ENCODE peak calls at places on chromosome 21, in nine cellular contexts. One of them, this sample, is unnamed.

GRCh38 chr21:45541221-45542039 is 810 bp downstream of the SLC19A1 start:
- DNase-seq in lower lobe of right lung: peak; percentile 91
- DNase-seq in CD8-positive, alpha-beta memory T cell: peak; percentile 76
- DNase-seq in right cardiac atrium: peak; percentile 94
- DNase-seq in BJ: no peak
- DNase-seq in heart right ventricle: peak; percentile 83
- DNase-seq in body of pancreas: peak; percentile 76
- DNase-seq in lung: peak; percentile 75
- DNase-seq in WERI-Rb-1: peak; percentile 76
- DNase-seq in this sample: peak; percentile 68

GRCh38 chr21:15638856-15639549 is 90.8 kb upstream of the USP25 start:
- DNase-seq in right cardiac atrium: no peak
- DNase-seq in body of pancreas: peak; percentile 94
- DNase-seq in WERI-Rb-1: no peak
- DNase-seq in lower lobe of right lung: peak; percentile 81
- DNase-seq in BJ: no peak
- DNase-seq in lung: peak; percentile 80
- DNase-seq in CD8-positive, alpha-beta memory T cell: no peak
- DNase-seq in heart right ventricle: no peak
- DNase-seq in this sample: no peak

GRCh38 chr21:21898801-21899200 is 900.6 kb downstream of the NCAM2 start:
- DNase-seq in right cardiac atrium: no peak
- DNase-seq in CD8-positive, alpha-beta memory T cell: no peak
- DNase-seq in lower lobe of right lung: no peak
- DNase-seq in lung: no peak
- DNase-seq in heart right ventricle: no peak
- DNase-seq in BJ: no peak
- DNase-seq in body of pancreas: no peak
- DNase-seq in WERI-Rb-1: no peak
- DNase-seq in this sample: no peak

GRCh38 chr21:45876381-45877159 is 105.0 kb upstream of the COL6A1 start:
- DNase-seq in WERI-Rb-1: no peak
- DNase-seq in heart right ventricle: no peak
- DNase-seq in right cardiac atrium: no peak
- DNase-seq in lung: no peak
- DNase-seq in CD8-positive, alpha-beta memory T cell: no peak
- DNase-seq in body of pancreas: no peak
- DNase-seq in BJ: no peak
- DNase-seq in lower lobe of right lung: peak; percentile 32
- DNase-seq in this sample: no peak

GRCh38 chr21:35932232-35932911 is 128.0 kb downstream of the SETD4 start:
- DNase-seq in lower lobe of right lung: peak; percentile 48
- DNase-seq in heart right ventricle: peak; percentile 27
- DNase-seq in lung: peak; percentile 39
- DNase-seq in WERI-Rb-1: no peak
- DNase-seq in BJ: peak; percentile 60
- DNase-seq in right cardiac atrium: peak; percentile 58
- DNase-seq in body of pancreas: peak; percentile 78
- DNase-seq in CD8-positive, alpha-beta memory T cell: no peak
- DNase-seq in this sample: peak; percentile 91

GRCh38 chr21:45443595-45444181 is 38.7 kb downstream of the COL18A1 start:
- DNase-seq in lung: no peak
- DNase-seq in heart right ventricle: peak; percentile 10
- DNase-seq in BJ: no peak
- DNase-seq in lower lobe of right lung: no peak
- DNase-seq in CD8-positive, alpha-beta memory T cell: no peak
- DNase-seq in WERI-Rb-1: peak; percentile 71
- DNase-seq in right cardiac atrium: peak; percentile 59
- DNase-seq in body of pancreas: no peak
- DNase-seq in this sample: no peak

GRCh38 chr21:21383126-21383525 is 384.9 kb downstream of the NCAM2 start:
- DNase-seq in BJ: no peak
- DNase-seq in body of pancreas: no peak
- DNase-seq in heart right ventricle: no peak
- DNase-seq in WERI-Rb-1: no peak
- DNase-seq in lower lobe of right lung: no peak
- DNase-seq in lung: no peak
- DNase-seq in right cardiac atrium: peak; percentile 9
- DNase-seq in CD8-positive, alpha-beta memory T cell: no peak
- DNase-seq in this sample: no peak

GRCh38 chr21:45259206-45259795 is 28.4 kb downstream of the POFUT2 start:
- DNase-seq in heart right ventricle: no peak
- DNase-seq in lower lobe of right lung: no peak
- DNase-seq in WERI-Rb-1: no peak
- DNase-seq in lung: no peak
- DNase-seq in BJ: no peak
- DNase-seq in CD8-positive, alpha-beta memory T cell: no peak
- DNase-seq in body of pancreas: no peak
- DNase-seq in right cardiac atrium: peak; percentile 47
- DNase-seq in this sample: no peak

GRCh38 chr21:45381865-45382697 is 22.9 kb upstream of the COL18A1 start:
- DNase-seq in WERI-Rb-1: no peak
- DNase-seq in right cardiac atrium: peak; percentile 55
- DNase-seq in lung: no peak
- DNase-seq in heart right ventricle: no peak
- DNase-seq in BJ: no peak
- DNase-seq in CD8-positive, alpha-beta memory T cell: no peak
- DNase-seq in body of pancreas: no peak
- DNase-seq in lower lobe of right lung: peak; percentile 31
- DNase-seq in this sample: no peak

GRCh38 chr21:44949161-44950015 is 9.6 kb downstream of the SLX9 start:
- DNase-seq in lower lobe of right lung: peak; percentile 90
- DNase-seq in body of pancreas: peak; percentile 86
- DNase-seq in BJ: no peak
- DNase-seq in right cardiac atrium: peak; percentile 97
- DNase-seq in heart right ventricle: peak; percentile 93
- DNase-seq in CD8-positive, alpha-beta memory T cell: peak; percentile 79
- DNase-seq in lung: peak; percentile 84
- DNase-seq in WERI-Rb-1: peak; percentile 93
- DNase-seq in this sample: peak; percentile 63

GRCh38 chr21:43374228-43374885 is 52.6 kb downstream of the SIK1 start:
- DNase-seq in heart right ventricle: peak; percentile 2
- DNase-seq in lower lobe of right lung: no peak
- DNase-seq in BJ: no peak
- DNase-seq in CD8-positive, alpha-beta memory T cell: no peak
- DNase-seq in body of pancreas: no peak
- DNase-seq in lung: no peak
- DNase-seq in right cardiac atrium: peak; percentile 43
- DNase-seq in WERI-Rb-1: no peak
- DNase-seq in this sample: no peak

GRCh38 chr21:36835383-36835795 is 131.1 kb downstream of the HLCS start:
- DNase-seq in body of pancreas: no peak
- DNase-seq in lower lobe of right lung: no peak
- DNase-seq in heart right ventricle: peak; percentile 49
- DNase-seq in lung: no peak
- DNase-seq in BJ: peak; percentile 22
- DNase-seq in right cardiac atrium: no peak
- DNase-seq in WERI-Rb-1: no peak
- DNase-seq in CD8-positive, alpha-beta memory T cell: no peak
- DNase-seq in this sample: no peak

GRCh38 chr21:31566061-31566460 is 93.4 kb upstream of the SOD1 start:
- DNase-seq in lower lobe of right lung: no peak
- DNase-seq in lung: no peak
- DNase-seq in heart right ventricle: no peak
- DNase-seq in body of pancreas: no peak
- DNase-seq in WERI-Rb-1: no peak
- DNase-seq in right cardiac atrium: no peak
- DNase-seq in BJ: no peak
- DNase-seq in CD8-positive, alpha-beta memory T cell: no peak
- DNase-seq in this sample: peak; percentile 15

GRCh38 chr21:26835027-26835713 is 10.0 kb downstream of the ADAMTS1 start:
- DNase-seq in BJ: peak; percentile 87
- DNase-seq in WERI-Rb-1: no peak
- DNase-seq in body of pancreas: no peak
- DNase-seq in lower lobe of right lung: no peak
- DNase-seq in heart right ventricle: no peak
- DNase-seq in CD8-positive, alpha-beta memory T cell: no peak
- DNase-seq in lung: no peak
- DNase-seq in right cardiac atrium: peak; percentile 61
- DNase-seq in this sample: no peak

GRCh38 chr21:17002628-17003027 is 510.2 kb upstream of the CXADR start:
- DNase-seq in lower lobe of right lung: no peak
- DNase-seq in WERI-Rb-1: no peak
- DNase-seq in body of pancreas: no peak
- DNase-seq in lung: no peak
- DNase-seq in right cardiac atrium: no peak
- DNase-seq in CD8-positive, alpha-beta memory T cell: no peak
- DNase-seq in BJ: no peak
- DNase-seq in heart right ventricle: no peak
- DNase-seq in this sample: no peak

GRCh38 chr21:42022906-42023305 is 12.7 kb upstream of the ZBTB21 start:
- DNase-seq in lower lobe of right lung: no peak
- DNase-seq in CD8-positive, alpha-beta memory T cell: no peak
- DNase-seq in lung: no peak
- DNase-seq in right cardiac atrium: no peak
- DNase-seq in heart right ventricle: no peak
- DNase-seq in body of pancreas: no peak
- DNase-seq in WERI-Rb-1: no peak
- DNase-seq in BJ: no peak
- DNase-seq in this sample: no peak
- H3K4me3 ChIP-seq in lower lobe of right lung: no peak overlapping the region
- H3K4me3 ChIP-seq in CD8-positive, alpha-beta memory T cell: no peak overlapping the region
- H3K4me3 ChIP-seq in lung: no peak overlapping the region
- H3K4me3 ChIP-seq in right cardiac atrium: no peak overlapping the region
- H3K4me3 ChIP-seq in heart right ventricle: no peak overlapping the region
- H3K4me3 ChIP-seq in body of pancreas: no peak overlapping the region
- H3K4me3 ChIP-seq in WERI-Rb-1: no peak overlapping the region
- H3K4me3 ChIP-seq in BJ: no peak overlapping the region
- H3K4me3 ChIP-seq in this sample: no peak overlapping the region

DNA sequence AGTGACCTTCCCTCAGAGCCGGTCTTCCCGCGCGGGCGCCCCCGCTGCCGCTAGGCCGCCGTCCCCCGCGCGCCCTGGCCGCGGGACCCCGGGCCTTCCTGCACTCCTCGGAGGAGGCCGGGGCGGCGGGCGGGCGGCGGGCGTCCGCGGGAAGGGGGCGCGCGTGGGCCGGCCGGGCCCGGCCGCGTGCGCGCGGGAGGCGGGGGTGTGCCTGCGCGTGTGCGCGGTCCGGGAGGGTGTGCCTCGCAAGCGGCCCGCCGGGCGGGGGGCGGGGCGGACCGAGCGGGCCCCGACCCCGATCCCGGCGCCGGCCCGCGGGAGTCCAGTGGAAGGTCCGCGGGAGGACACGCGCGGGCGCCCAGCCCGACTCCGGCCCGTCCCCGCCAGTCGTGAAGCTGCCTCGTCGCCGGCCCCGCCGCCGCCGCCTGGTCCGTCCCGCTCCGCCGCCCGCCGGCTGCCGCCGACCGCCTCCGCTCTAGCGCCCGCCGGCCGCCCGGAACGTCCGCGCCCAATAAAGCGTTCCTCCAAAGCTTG is 438 bp downstream of the MRPS6 start:
- DNase-seq in CD8-positive, alpha-beta memory T cell: peak; percentile 46
- DNase-seq in WERI-Rb-1: no peak
- DNase-seq in BJ: no peak
- DNase-seq in lower lobe of right lung: peak; percentile 61
- DNase-seq in right cardiac atrium: peak; percentile 85
- DNase-seq in heart right ventricle: peak; percentile 58
- DNase-seq in lung: no peak
- DNase-seq in body of pancreas: no peak
- DNase-seq in this sample: peak; percentile 64
- H3K4me3 ChIP-seq in CD8-positive, alpha-beta memory T cell: peak overlapping the region; percentile 61
- H3K4me3 ChIP-seq in WERI-Rb-1: peak overlapping the region; percentile 61
- H3K4me3 ChIP-seq in BJ: peak overlapping the region; percentile 88
- H3K4me3 ChIP-seq in lower lobe of right lung: peak overlapping the region; percentile 73
- H3K4me3 ChIP-seq in right cardiac atrium: peak overlapping the region; percentile 68
- H3K4me3 ChIP-seq in heart right ventricle: peak overlapping the region; percentile 69
- H3K4me3 ChIP-seq in lung: peak overlapping the region; percentile 91
- H3K4me3 ChIP-seq in body of pancreas: peak overlapping the region; percentile 43
- H3K4me3 ChIP-seq in this sample: peak overlapping the region; percentile 90

DNA sequence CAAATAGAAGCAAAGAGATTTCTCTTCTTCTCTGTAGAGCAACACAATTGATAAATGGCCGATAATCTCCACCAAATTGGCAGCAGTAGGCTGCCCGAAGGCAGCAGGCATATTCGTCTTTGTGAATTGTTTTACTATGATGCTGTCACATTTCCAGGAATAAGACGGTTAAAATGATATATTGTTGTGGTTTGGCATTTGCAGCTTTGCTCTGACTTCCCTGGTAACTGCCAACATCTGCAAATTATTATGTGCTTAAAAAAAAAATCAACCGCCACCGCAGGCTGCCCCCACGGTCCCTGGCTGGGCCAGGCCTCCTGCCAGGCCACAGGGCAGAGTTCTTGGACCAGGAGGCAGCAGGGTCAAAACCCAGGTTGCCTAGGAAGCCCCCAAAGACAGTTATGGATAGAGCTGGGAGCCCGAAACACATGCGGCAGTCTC is 179.3 kb downstream of the ETS2 start:
- DNase-seq in body of pancreas: no peak
- DNase-seq in lower lobe of right lung: no peak
- DNase-seq in WERI-Rb-1: no peak
- DNase-seq in lung: no peak
- DNase-seq in heart right ventricle: no peak
- DNase-seq in right cardiac atrium: peak; percentile 56
- DNase-seq in BJ: peak; percentile 79
- DNase-seq in CD8-positive, alpha-beta memory T cell: no peak
- DNase-seq in this sample: no peak
- H3K4me3 ChIP-seq in body of pancreas: no peak overlapping the region
- H3K4me3 ChIP-seq in lower lobe of right lung: no peak overlapping the region
- H3K4me3 ChIP-seq in WERI-Rb-1: no peak overlapping the region
- H3K4me3 ChIP-seq in lung: no peak overlapping the region
- H3K4me3 ChIP-seq in heart right ventricle: no peak overlapping the region
- H3K4me3 ChIP-seq in right cardiac atrium: no peak overlapping the region
- H3K4me3 ChIP-seq in BJ: no peak overlapping the region
- H3K4me3 ChIP-seq in CD8-positive, alpha-beta memory T cell: no peak overlapping the region
- H3K4me3 ChIP-seq in this sample: no peak overlapping the region

GRCh38 chr21:33825419-33825818 is 90.2 kb downstream of the ATP5PO start:
- DNase-seq in body of pancreas: no peak
- DNase-seq in heart right ventricle: no peak
- DNase-seq in lung: no peak
- DNase-seq in lower lobe of right lung: no peak
- DNase-seq in right cardiac atrium: no peak
- DNase-seq in BJ: no peak
- DNase-seq in WERI-Rb-1: no peak
- DNase-seq in CD8-positive, alpha-beta memory T cell: no peak
- DNase-seq in this sample: no peak

GRCh38 chr21:33824156-33824941 is 91.3 kb downstream of the ATP5PO start:
- DNase-seq in body of pancreas: no peak
- DNase-seq in lower lobe of right lung: no peak
- DNase-seq in WERI-Rb-1: no peak
- DNase-seq in CD8-positive, alpha-beta memory T cell: no peak
- DNase-seq in BJ: no peak
- DNase-seq in lung: no peak
- DNase-seq in right cardiac atrium: peak; percentile 62
- DNase-seq in heart right ventricle: no peak
- DNase-seq in this sample: no peak

GRCh38 chr21:33828083-33828482 is 87.5 kb downstream of the ATP5PO start:
- DNase-seq in WERI-Rb-1: no peak
- DNase-seq in CD8-positive, alpha-beta memory T cell: no peak
- DNase-seq in lung: no peak
- DNase-seq in BJ: no peak
- DNase-seq in right cardiac atrium: peak; percentile 68
- DNase-seq in lower lobe of right lung: no peak
- DNase-seq in heart right ventricle: no peak
- DNase-seq in body of pancreas: peak; percentile 4
- DNase-seq in this sample: no peak

GRCh38 chr21:33828577-33828976 is 87.0 kb downstream of the ATP5PO start:
- DNase-seq in lung: no peak
- DNase-seq in heart right ventricle: no peak
- DNase-seq in lower lobe of right lung: no peak
- DNase-seq in body of pancreas: no peak
- DNase-seq in right cardiac atrium: no peak
- DNase-seq in WERI-Rb-1: no peak
- DNase-seq in BJ: no peak
- DNase-seq in CD8-positive, alpha-beta memory T cell: no peak
- DNase-seq in this sample: no peak

GRCh38 chr21:33825898-33826297 is 89.7 kb downstream of the ATP5PO start:
- DNase-seq in BJ: no peak
- DNase-seq in lung: no peak
- DNase-seq in right cardiac atrium: no peak
- DNase-seq in lower lobe of right lung: no peak
- DNase-seq in WERI-Rb-1: no peak
- DNase-seq in heart right ventricle: no peak
- DNase-seq in CD8-positive, alpha-beta memory T cell: no peak
- DNase-seq in body of pancreas: no peak
- DNase-seq in this sample: no peak
- H3K4me3 ChIP-seq in BJ: no peak overlapping the region
- H3K4me3 ChIP-seq in lung: no peak overlapping the region
- H3K4me3 ChIP-seq in right cardiac atrium: no peak overlapping the region
- H3K4me3 ChIP-seq in lower lobe of right lung: no peak overlapping the region
- H3K4me3 ChIP-seq in WERI-Rb-1: no peak overlapping the region
- H3K4me3 ChIP-seq in heart right ventricle: no peak overlapping the region
- H3K4me3 ChIP-seq in CD8-positive, alpha-beta memory T cell: no peak overlapping the region
- H3K4me3 ChIP-seq in body of pancreas: no peak overlapping the region
- H3K4me3 ChIP-seq in this sample: no peak overlapping the region